ENCODE peak calls at places on chromosome 20, in nine cellular contexts. J, Y, V, D, B, M, U, I and L are unnamed samples.

GRCh38 chr20:4217349-4217761 is 202.0 kb upstream of the RNF24 start:
- DNase-seq in I (no peak), U (no peak), M (no peak), V (no peak), Y (no peak), B (no peak), D (no peak), J (no peak), L (no peak)

GRCh38 chr20:45358282-45359068 is 4.5 kb upstream of the SYS1 start:
- DNase-seq in D (peak; percentile 94), B (no peak), U (peak; percentile 58), M (peak; percentile 57), I (peak; percentile 74), V (peak; percentile 93), J (peak; percentile 88), Y (no peak), L (peak; percentile 94)

GRCh38 chr20:23689399-23689690 is 507 bp upstream of the CST4 start:
- DNase-seq in D (no peak), B (no peak), M (no peak), I (no peak), Y (no peak), J (no peak), U (no peak), V (no peak), L (no peak)

GRCh38 chr20:3323398-3323797 is 84.1 kb downstream of the DNAAF9 start:
- DNase-seq in M (no peak), U (no peak), B (no peak), D (no peak), I (no peak), V (no peak), J (no peak), Y (no peak), L (no peak)

GRCh38 chr20:56630086-56630493 is 984 bp downstream of the TFAP2C start:
- DNase-seq in J (no peak), Y (no peak), U (peak; percentile 43), M (no peak), D (peak; percentile 29), V (no peak), B (no peak), I (peak; percentile 91), L (peak; percentile 21)

GRCh38 chr20:61092199-61092598 is 159.9 kb upstream of the CDH4 start:
- DNase-seq in U (no peak), J (peak; percentile 6), B (no peak), Y (no peak), I (no peak), V (no peak), M (no peak), D (no peak), L (no peak)

GRCh38 chr20:39874049-39874893 is 814.8 kb downstream of the MAFB start:
- DNase-seq in Y (no peak), B (no peak), I (peak; percentile 66), J (no peak), D (peak; percentile 92), V (peak; percentile 35), U (peak; percentile 57), M (peak; percentile 55), L (peak; percentile 53)

GRCh38 chr20:33133616-33133941 is 34.4 kb upstream of the BPIFA2 start:
- DNase-seq in V (no peak), U (no peak), B (no peak), D (no peak), Y (no peak), J (no peak), I (no peak), M (no peak), L (no peak)

GRCh38 chr20:662289-663192 is 9.5 kb upstream of the SRXN1 start:
- DNase-seq in I (peak; percentile 88), B (no peak), V (no peak), Y (no peak), D (no peak), U (no peak), J (no peak), M (no peak), L (no peak)

GRCh38 chr20:658202-658601 is 5.2 kb upstream of the SRXN1 start:
- DNase-seq in V (no peak), I (peak; percentile 63), Y (no peak), B (no peak), J (no peak), M (no peak), U (no peak), D (no peak), L (no peak)

GRCh38 chr20:655730-656624 is 3.0 kb upstream of the SRXN1 start:
- DNase-seq in V (no peak), I (peak; percentile 62), U (no peak), J (no peak), B (no peak), M (no peak), Y (no peak), D (no peak), L (no peak)

GRCh38 chr20:661474-662288 is 8.7 kb upstream of the SRXN1 start:
- DNase-seq in D (no peak), U (no peak), Y (no peak), I (peak; percentile 89), M (no peak), V (no peak), B (no peak), J (no peak), L (no peak)

DNA sequence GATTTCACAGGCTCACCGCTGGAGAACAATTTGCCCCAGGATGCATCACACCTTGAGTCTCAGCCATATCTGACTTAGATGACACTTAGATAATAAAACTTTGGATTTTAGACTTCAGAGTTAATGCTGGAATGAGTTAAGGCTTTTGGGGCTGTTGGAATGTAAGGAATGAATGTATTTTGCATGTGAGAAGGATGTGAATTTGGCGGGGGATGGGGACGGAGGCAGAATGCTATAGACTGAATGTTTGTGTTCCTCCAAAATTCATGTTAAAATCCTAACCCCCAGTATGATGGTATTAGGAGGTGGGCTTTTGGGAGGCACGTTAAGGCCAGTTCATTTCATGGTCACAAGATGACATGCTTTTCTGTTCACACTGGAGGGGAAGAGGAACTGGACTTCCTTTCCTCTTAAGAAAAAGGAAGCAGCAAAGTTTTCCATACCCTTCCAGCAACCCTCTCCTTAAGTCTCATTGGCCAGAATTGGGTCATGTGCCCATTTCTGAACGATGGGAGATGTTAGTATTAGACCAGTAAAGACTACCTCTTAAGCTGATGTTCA is 5.8 kb upstream of the SRXN1 start:
- DNase-seq in Y (no peak), M (no peak), J (no peak), B (no peak), I (peak; percentile 92), U (no peak), V (no peak), D (no peak), L (no peak)
- H3K27ac ChIP-seq in Y (no peak overlapping the region), M (no peak overlapping the region), J (no peak overlapping the region), B (no peak overlapping the region), I (no peak overlapping the region), U (no peak overlapping the region), V (no peak overlapping the region), D (no peak overlapping the region), L (no peak overlapping the region)

GRCh38 chr20:63572788-63573738 is 976 bp downstream of the HELZ2 start:
- DNase-seq in D (no peak), Y (no peak), V (no peak), B (no peak), I (peak; percentile 91), J (no peak), U (no peak), M (no peak), L (no peak)

GRCh38 chr20:63574156-63574828 is at the start of gene HELZ2:
- DNase-seq in M (no peak), B (peak; percentile 64), U (peak; percentile 87), Y (peak; percentile 76), I (peak; percentile 98), V (peak; percentile 74), D (peak; percentile 65), J (peak; percentile 92), L (peak; percentile 78)

GRCh38 chr20:63576311-63576710 is 2.3 kb upstream of the HELZ2 start:
- DNase-seq in J (no peak), M (no peak), V (no peak), U (no peak), Y (no peak), I (no peak), B (no peak), D (no peak), L (no peak)

GRCh38 chr20:63573739-63574131 is 304 bp downstream of the HELZ2 start:
- DNase-seq in J (no peak), U (no peak), I (no peak), M (no peak), V (no peak), B (no peak), Y (no peak), D (no peak), L (no peak)

GRCh38 chr20:63574829-63575720 is 1.0 kb upstream of the HELZ2 start:
- DNase-seq in V (no peak), M (no peak), D (no peak), J (peak; percentile 74), Y (no peak), B (no peak), I (peak; percentile 95), U (no peak), L (no peak)
- H3K27ac ChIP-seq in V (no peak overlapping the region), M (no peak overlapping the region), D (no peak overlapping the region), J (no peak overlapping the region), Y (no peak overlapping the region), B (no peak overlapping the region), I (no peak overlapping the region), U (peak overlapping the region; percentile 67), L (no peak overlapping the region)

GRCh38 chr20:57680131-57680716 is 29.6 kb downstream of the PMEPA1 start:
- DNase-seq in V (no peak), U (no peak), I (no peak), Y (no peak), J (no peak), D (no peak), M (no peak), B (no peak), L (no peak)

GRCh38 chr20:57679113-57679512 is 30.7 kb downstream of the PMEPA1 start:
- DNase-seq in V (no peak), D (no peak), M (no peak), I (no peak), B (no peak), J (no peak), Y (no peak), U (no peak), L (no peak)

GRCh38 chr20:57683876-57684275 is 25.9 kb downstream of the PMEPA1 start:
- DNase-seq in Y (no peak), B (no peak), V (no peak), I (no peak), D (no peak), U (no peak), M (no peak), J (no peak), L (no peak)

GRCh38 chr20:57682184-57683038 is 27.4 kb downstream of the PMEPA1 start:
- DNase-seq in Y (no peak), V (peak; percentile 52), J (no peak), M (peak; percentile 35), D (no peak), I (no peak), B (no peak), U (no peak), L (peak; percentile 62)

GRCh38 chr20:57680934-57681914 is 28.6 kb downstream of the PMEPA1 start:
- DNase-seq in I (no peak), D (no peak), B (peak; percentile 24), J (no peak), Y (peak; percentile 72), M (no peak), V (no peak), U (no peak), L (no peak)
- H3K27ac ChIP-seq in I (no peak overlapping the region), D (no peak overlapping the region), B (no peak overlapping the region), J (no peak overlapping the region), Y (no peak overlapping the region), M (no peak overlapping the region), V (no peak overlapping the region), U (no peak overlapping the region), L (peak overlapping the region; percentile 22)

DNA sequence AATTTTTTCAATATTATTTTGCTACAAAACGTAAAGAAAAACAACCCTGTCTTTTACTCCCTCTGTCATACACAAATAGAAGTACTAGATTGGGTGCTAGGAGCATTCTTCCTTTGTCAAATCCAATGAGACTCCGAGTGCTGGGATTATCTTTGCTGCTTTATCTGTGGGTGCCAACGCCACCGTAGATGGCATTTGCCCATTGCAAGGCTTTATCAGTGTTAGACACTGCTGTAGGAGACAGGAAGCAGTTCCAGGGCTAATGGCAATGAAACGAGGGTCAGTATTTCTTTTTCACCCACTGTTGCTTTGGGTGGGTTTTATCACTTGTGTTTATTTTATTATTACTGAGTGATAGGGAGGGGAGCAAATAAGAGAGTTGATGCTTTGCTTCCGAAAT is 87.0 kb upstream of the LAMP5 start:
- DNase-seq in M (no peak), B (no peak), Y (no peak), V (no peak), U (no peak), I (no peak), D (no peak), J (no peak), L (no peak)
- H3K27ac ChIP-seq in M (no peak overlapping the region), B (no peak overlapping the region), Y (no peak overlapping the region), V (no peak overlapping the region), U (no peak overlapping the region), I (no peak overlapping the region), D (no peak overlapping the region), J (no peak overlapping the region), L (no peak overlapping the region)